ENCODE peak calls at places on chromosome 2, in seven cellular contexts. One of them, this sample, is unnamed.

GRCh38 chr2:20604401-20604911 is 46.4 kb downstream of the HS1BP3 start:
- DNase-seq in heart left ventricle: peak; percentile 16
- DNase-seq in heart right ventricle: peak; percentile 5
- DNase-seq in mucosa of descending colon: no peak
- DNase-seq in activated B cell treated with CpG ODN at 0.5 μM for 24 hours: no peak
- DNase-seq in MCF 10A: no peak
- DNase-seq in HepG2: no peak
- DNase-seq in this sample: no peak

GRCh38 chr2:105671156-105671555 is 73.6 kb upstream of the NCK2 start:
- DNase-seq in activated B cell treated with CpG ODN at 0.5 μM for 24 hours: no peak
- DNase-seq in MCF 10A: peak; percentile 17
- DNase-seq in heart left ventricle: peak; percentile 32
- DNase-seq in heart right ventricle: peak; percentile 27
- DNase-seq in HepG2: no peak
- DNase-seq in mucosa of descending colon: no peak
- DNase-seq in this sample: no peak

GRCh38 chr2:216130346-216130951 is 21.3 kb downstream of the XRCC5 start:
- DNase-seq in heart right ventricle: no peak
- DNase-seq in HepG2: no peak
- DNase-seq in activated B cell treated with CpG ODN at 0.5 μM for 24 hours: no peak
- DNase-seq in MCF 10A: no peak
- DNase-seq in mucosa of descending colon: no peak
- DNase-seq in heart left ventricle: no peak
- DNase-seq in this sample: no peak

GRCh38 chr2:164009801-164010337 is 274.1 kb upstream of the FIGN start:
- DNase-seq in heart left ventricle: no peak
- DNase-seq in heart right ventricle: no peak
- DNase-seq in mucosa of descending colon: no peak
- DNase-seq in activated B cell treated with CpG ODN at 0.5 μM for 24 hours: no peak
- DNase-seq in MCF 10A: no peak
- DNase-seq in HepG2: no peak
- DNase-seq in this sample: no peak

GRCh38 chr2:387980-388421 is 100.1 kb upstream of the ALKAL2 start:
- DNase-seq in heart left ventricle: no peak
- DNase-seq in heart right ventricle: no peak
- DNase-seq in HepG2: no peak
- DNase-seq in mucosa of descending colon: no peak
- DNase-seq in MCF 10A: no peak
- DNase-seq in activated B cell treated with CpG ODN at 0.5 μM for 24 hours: no peak
- DNase-seq in this sample: no peak

GRCh38 chr2:2740238-2740775 is 409.2 kb upstream of the MYT1L start:
- DNase-seq in heart left ventricle: no peak
- DNase-seq in heart right ventricle: no peak
- DNase-seq in HepG2: no peak
- DNase-seq in MCF 10A: no peak
- DNase-seq in mucosa of descending colon: no peak
- DNase-seq in activated B cell treated with CpG ODN at 0.5 μM for 24 hours: no peak
- DNase-seq in this sample: no peak

GRCh38 chr2:109432421-109432820 is 181.3 kb downstream of the SEPTIN10 start:
- DNase-seq in heart left ventricle: no peak
- DNase-seq in mucosa of descending colon: no peak
- DNase-seq in activated B cell treated with CpG ODN at 0.5 μM for 24 hours: no peak
- DNase-seq in MCF 10A: no peak
- DNase-seq in HepG2: no peak
- DNase-seq in heart right ventricle: no peak
- DNase-seq in this sample: no peak

GRCh38 chr2:25274868-25275574 is 66.7 kb downstream of the DNMT3A start:
- DNase-seq in heart right ventricle: peak; percentile 53
- DNase-seq in activated B cell treated with CpG ODN at 0.5 μM for 24 hours: peak; percentile 32
- DNase-seq in HepG2: no peak
- DNase-seq in mucosa of descending colon: peak; percentile 70
- DNase-seq in heart left ventricle: peak; percentile 71
- DNase-seq in MCF 10A: no peak
- DNase-seq in this sample: no peak

GRCh38 chr2:113240915-113241911 is 37.5 kb downstream of the PAX8 start:
- DNase-seq in mucosa of descending colon: peak; percentile 66
- DNase-seq in activated B cell treated with CpG ODN at 0.5 μM for 24 hours: no peak
- DNase-seq in MCF 10A: peak; percentile 100
- DNase-seq in HepG2: peak; percentile 90
- DNase-seq in heart left ventricle: no peak
- DNase-seq in heart right ventricle: peak; percentile 45
- DNase-seq in this sample: no peak

GRCh38 chr2:191050640-191050987 is 36.6 kb upstream of the STAT1 start:
- DNase-seq in heart left ventricle: no peak
- DNase-seq in MCF 10A: peak; percentile 80
- DNase-seq in HepG2: no peak
- DNase-seq in heart right ventricle: no peak
- DNase-seq in activated B cell treated with CpG ODN at 0.5 μM for 24 hours: no peak
- DNase-seq in mucosa of descending colon: no peak
- DNase-seq in this sample: no peak

GRCh38 chr2:150698016-150698661 is 210.7 kb upstream of the RND3 start:
- DNase-seq in heart left ventricle: no peak
- DNase-seq in activated B cell treated with CpG ODN at 0.5 μM for 24 hours: no peak
- DNase-seq in HepG2: no peak
- DNase-seq in mucosa of descending colon: no peak
- DNase-seq in MCF 10A: peak; percentile 7
- DNase-seq in heart right ventricle: no peak
- DNase-seq in this sample: no peak

GRCh38 chr2:37795938-37796337 is 124.5 kb upstream of the CDC42EP3 start:
- DNase-seq in heart left ventricle: no peak
- DNase-seq in activated B cell treated with CpG ODN at 0.5 μM for 24 hours: no peak
- DNase-seq in HepG2: no peak
- DNase-seq in heart right ventricle: no peak
- DNase-seq in mucosa of descending colon: no peak
- DNase-seq in MCF 10A: peak; percentile 62
- DNase-seq in this sample: no peak

GRCh38 chr2:195442458-195443175 is 214.4 kb upstream of the SLC39A10 start:
- DNase-seq in HepG2: no peak
- DNase-seq in mucosa of descending colon: no peak
- DNase-seq in heart right ventricle: no peak
- DNase-seq in activated B cell treated with CpG ODN at 0.5 μM for 24 hours: no peak
- DNase-seq in heart left ventricle: no peak
- DNase-seq in MCF 10A: no peak
- DNase-seq in this sample: no peak

GRCh38 chr2:17879137-17879912 is 858 bp downstream of the KCNS3 start:
- DNase-seq in HepG2: no peak
- DNase-seq in heart left ventricle: peak; percentile 72
- DNase-seq in MCF 10A: peak; percentile 86
- DNase-seq in mucosa of descending colon: peak; percentile 88
- DNase-seq in heart right ventricle: peak; percentile 72
- DNase-seq in activated B cell treated with CpG ODN at 0.5 μM for 24 hours: peak; percentile 30
- DNase-seq in this sample: no peak

GRCh38 chr2:227394403-227394802 is 6.7 kb upstream of the SCYGR1 start:
- DNase-seq in heart right ventricle: no peak
- DNase-seq in activated B cell treated with CpG ODN at 0.5 μM for 24 hours: no peak
- DNase-seq in MCF 10A: no peak
- DNase-seq in mucosa of descending colon: no peak
- DNase-seq in heart left ventricle: no peak
- DNase-seq in HepG2: no peak
- DNase-seq in this sample: no peak

GRCh38 chr2:238573065-238573778 is 146.5 kb downstream of the ASB1 start:
- DNase-seq in mucosa of descending colon: no peak
- DNase-seq in heart left ventricle: no peak
- DNase-seq in MCF 10A: peak; percentile 21
- DNase-seq in HepG2: peak; percentile 34
- DNase-seq in heart right ventricle: no peak
- DNase-seq in activated B cell treated with CpG ODN at 0.5 μM for 24 hours: no peak
- DNase-seq in this sample: no peak

GRCh38 chr2:134137182-134137595 is 116.7 kb upstream of the MGAT5 start:
- DNase-seq in heart right ventricle: no peak
- DNase-seq in HepG2: no peak
- DNase-seq in MCF 10A: peak; percentile 81
- DNase-seq in activated B cell treated with CpG ODN at 0.5 μM for 24 hours: no peak
- DNase-seq in heart left ventricle: peak; percentile 49
- DNase-seq in mucosa of descending colon: no peak
- DNase-seq in this sample: no peak

GRCh38 chr2:147925886-147926285 is 81.1 kb downstream of the ACVR2A start:
- DNase-seq in HepG2: no peak
- DNase-seq in MCF 10A: no peak
- DNase-seq in mucosa of descending colon: no peak
- DNase-seq in activated B cell treated with CpG ODN at 0.5 μM for 24 hours: no peak
- DNase-seq in heart right ventricle: no peak
- DNase-seq in heart left ventricle: no peak
- DNase-seq in this sample: no peak

GRCh38 chr2:166152064-166152463 is 24.2 kb upstream of the SCN1A start:
- DNase-seq in HepG2: no peak
- DNase-seq in activated B cell treated with CpG ODN at 0.5 μM for 24 hours: no peak
- DNase-seq in mucosa of descending colon: no peak
- DNase-seq in heart right ventricle: no peak
- DNase-seq in heart left ventricle: no peak
- DNase-seq in MCF 10A: no peak
- DNase-seq in this sample: no peak
- TF ChIP-seq CTCF in HepG2: no peak
- TF ChIP-seq CTCF in activated B cell treated with CpG ODN at 0.5 μM for 24 hours: no peak
- TF ChIP-seq CTCF in mucosa of descending colon: no peak
- TF ChIP-seq CTCF in heart right ventricle: no peak
- TF ChIP-seq CTCF in heart left ventricle: no peak
- TF ChIP-seq CTCF in MCF 10A: no peak
- TF ChIP-seq CTCF in this sample: no peak

DNA sequence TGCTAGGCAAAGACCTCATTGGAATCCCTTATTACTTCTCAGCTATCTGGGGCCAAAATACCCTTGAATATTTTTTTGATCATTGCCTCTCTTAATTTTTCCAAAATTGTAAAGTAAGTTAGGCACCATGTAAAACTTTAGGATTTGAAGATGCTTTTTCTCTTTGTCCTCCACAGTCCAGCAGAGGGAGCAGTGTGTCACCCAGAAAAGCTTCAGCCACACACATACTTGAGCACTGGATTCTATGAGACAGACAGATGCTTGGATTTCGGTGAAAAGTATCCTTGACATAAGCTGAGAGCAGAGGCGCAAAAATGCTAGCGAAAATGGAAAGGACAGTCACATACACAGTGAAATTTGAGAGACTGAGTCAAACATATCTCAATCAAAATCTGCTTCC is 74.7 kb upstream of the KCNJ3 start:
- DNase-seq in heart left ventricle: peak; percentile 18
- DNase-seq in activated B cell treated with CpG ODN at 0.5 μM for 24 hours: no peak
- DNase-seq in heart right ventricle: no peak
- DNase-seq in HepG2: peak; percentile 42
- DNase-seq in mucosa of descending colon: no peak
- DNase-seq in MCF 10A: peak; percentile 60
- DNase-seq in this sample: no peak
- TF ChIP-seq CTCF in heart left ventricle: peak; percentile 45
- TF ChIP-seq CTCF in activated B cell treated with CpG ODN at 0.5 μM for 24 hours: no peak
- TF ChIP-seq CTCF in heart right ventricle: peak; percentile 57
- TF ChIP-seq CTCF in HepG2: peak; percentile 76
- TF ChIP-seq CTCF in mucosa of descending colon: no peak
- TF ChIP-seq CTCF in MCF 10A: peak; percentile 54
- TF ChIP-seq CTCF in this sample: no peak

DNA sequence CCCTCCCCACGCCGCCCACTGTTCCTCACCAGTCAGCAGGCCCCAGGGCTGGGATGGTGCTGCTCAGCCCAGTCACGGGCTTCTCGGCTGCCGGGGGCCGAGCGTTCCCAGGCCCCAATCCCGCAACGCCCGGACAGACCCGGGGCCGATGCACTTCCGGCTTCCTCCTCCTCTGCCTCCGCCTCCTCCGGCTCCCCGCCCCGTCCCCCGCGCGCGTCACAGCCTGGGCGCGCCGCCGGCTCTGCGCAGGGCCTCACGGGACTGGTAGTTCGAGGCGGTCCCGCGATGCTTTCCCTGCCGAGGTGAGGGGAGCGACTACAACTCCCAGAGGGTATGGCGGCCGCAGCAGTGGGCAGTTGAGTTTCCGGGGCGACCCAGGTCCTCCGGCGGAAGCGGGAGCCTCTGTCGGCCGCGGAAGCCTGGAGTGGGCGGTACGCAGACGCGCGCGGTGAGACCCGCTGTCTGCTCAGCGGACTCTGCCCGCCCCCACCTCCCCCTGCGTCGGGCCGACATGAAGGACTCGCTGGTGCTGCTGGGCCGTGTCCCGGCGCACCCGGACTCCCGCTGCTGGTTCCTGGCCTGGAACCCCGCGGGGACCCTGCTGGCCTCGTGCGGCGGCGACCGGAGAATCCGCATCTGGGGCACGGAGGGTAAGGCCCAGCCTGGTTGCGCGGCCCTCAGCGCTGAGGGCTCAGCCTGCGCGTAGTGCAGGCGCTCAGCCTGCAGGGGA is at the start of the genes CIAO1 and TMEM127:
- DNase-seq in mucosa of descending colon: peak; percentile 100
- DNase-seq in heart right ventricle: peak; percentile 99
- DNase-seq in activated B cell treated with CpG ODN at 0.5 μM for 24 hours: peak; percentile 97
- DNase-seq in HepG2: peak; percentile 98
- DNase-seq in MCF 10A: peak; percentile 98
- DNase-seq in heart left ventricle: peak; percentile 99
- DNase-seq in this sample: peak; percentile 96
- TF ChIP-seq CTCF in mucosa of descending colon: peak; percentile 17
- TF ChIP-seq CTCF in heart right ventricle: peak; percentile 22
- TF ChIP-seq CTCF in activated B cell treated with CpG ODN at 0.5 μM for 24 hours: no peak
- TF ChIP-seq CTCF in HepG2: peak; percentile 58
- TF ChIP-seq CTCF in MCF 10A: no peak
- TF ChIP-seq CTCF in heart left ventricle: peak; percentile 19
- TF ChIP-seq CTCF in this sample: no peak

GRCh38 chr2:144605232-144605631 is 85.3 kb upstream of the ZEB2 start:
- DNase-seq in heart left ventricle: no peak
- DNase-seq in MCF 10A: no peak
- DNase-seq in heart right ventricle: no peak
- DNase-seq in activated B cell treated with CpG ODN at 0.5 μM for 24 hours: no peak
- DNase-seq in mucosa of descending colon: no peak
- DNase-seq in HepG2: no peak
- DNase-seq in this sample: no peak

GRCh38 chr2:144607899-144608477 is 88.1 kb upstream of the ZEB2 start:
- DNase-seq in activated B cell treated with CpG ODN at 0.5 μM for 24 hours: no peak
- DNase-seq in HepG2: no peak
- DNase-seq in MCF 10A: peak; percentile 29
- DNase-seq in mucosa of descending colon: no peak
- DNase-seq in heart right ventricle: peak; percentile 14
- DNase-seq in heart left ventricle: peak; percentile 42
- DNase-seq in this sample: no peak

GRCh38 chr2:144603334-144603733 is 83.4 kb upstream of the ZEB2 start:
- DNase-seq in heart right ventricle: no peak
- DNase-seq in HepG2: no peak
- DNase-seq in mucosa of descending colon: no peak
- DNase-seq in activated B cell treated with CpG ODN at 0.5 μM for 24 hours: no peak
- DNase-seq in heart left ventricle: no peak
- DNase-seq in MCF 10A: no peak
- DNase-seq in this sample: no peak

DNA sequence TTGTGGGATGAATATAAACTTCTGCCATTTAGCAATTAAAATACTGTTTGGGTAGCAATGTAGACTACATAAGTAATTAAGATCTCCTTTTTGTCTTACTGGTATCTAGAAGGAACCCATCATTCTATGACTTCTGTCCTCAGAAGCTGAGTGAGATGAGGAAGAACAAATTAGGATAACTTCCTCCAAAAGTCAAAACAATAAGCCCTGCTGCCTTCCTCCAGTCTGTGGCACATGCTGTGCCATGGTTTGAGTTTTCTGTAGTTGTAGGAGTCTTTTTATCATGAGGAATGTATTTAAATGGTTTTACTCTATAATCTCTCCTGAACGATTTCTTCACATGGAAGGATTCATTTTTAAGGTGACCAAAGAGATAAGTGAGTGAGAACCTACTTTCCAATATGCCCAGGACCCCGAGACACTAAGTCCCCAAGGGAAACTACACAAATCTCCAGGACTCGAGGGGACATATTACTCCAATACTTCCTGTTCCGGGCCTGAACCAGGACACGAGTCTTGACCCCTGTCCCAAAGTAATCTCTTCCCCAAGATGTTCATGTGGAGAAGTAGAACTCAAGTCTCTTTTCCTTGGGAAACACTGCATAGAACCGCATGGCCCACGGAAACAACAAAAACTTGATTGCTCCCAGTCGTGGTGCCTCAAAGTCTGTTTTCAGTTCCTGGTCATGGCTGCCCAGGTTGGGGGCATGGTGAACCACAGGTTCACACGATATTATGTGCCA is 87.0 kb upstream of the ZEB2 start:
- DNase-seq in mucosa of descending colon: no peak
- DNase-seq in heart right ventricle: no peak
- DNase-seq in activated B cell treated with CpG ODN at 0.5 μM for 24 hours: no peak
- DNase-seq in heart left ventricle: no peak
- DNase-seq in MCF 10A: no peak
- DNase-seq in HepG2: no peak
- DNase-seq in this sample: no peak
- TF ChIP-seq CTCF in mucosa of descending colon: no peak
- TF ChIP-seq CTCF in heart right ventricle: no peak
- TF ChIP-seq CTCF in activated B cell treated with CpG ODN at 0.5 μM for 24 hours: no peak
- TF ChIP-seq CTCF in heart left ventricle: no peak
- TF ChIP-seq CTCF in MCF 10A: no peak
- TF ChIP-seq CTCF in HepG2: no peak
- TF ChIP-seq CTCF in this sample: no peak